ENCODE peak calls at places on chromosomes 13 and 19, in ten cellular contexts. L is adrenal gland, M is tibial nerve, W is pancreas, C is left ventricle myocardium inferior, I is lower lobe of right lung, H is vagina, A is ovary, K is heart left ventricle, F is fibroblast of lung. Z is an unnamed sample. For H3K4me1 and H3K36me3, the result is how much of the 10 kb centered on the place peaks cover.

GRCh38 chr19:47661571-47661970 is 51.7 kb upstream of the EHD2 start:
- DNase-seq in C (no peak), A (no peak), I (no peak), H (no peak), W (no peak), F (no peak), K (no peak), L (no peak), M (no peak), Z (no peak)

GRCh38 chr13:27379694-27380596 is 44.5 kb upstream of the GTF3A start:
- DNase-seq in K (peak), H (no peak), A (peak), W (peak), F (peak), M (peak), L (peak), I (no peak), C (peak), Z (peak)

GRCh38 chr19:14089412-14089661 is 1.2 kb downstream of the SAMD1 start:
- DNase-seq in K (no peak), C (no peak), M (no peak), F (peak), W (no peak), H (no peak), A (no peak), I (no peak), L (no peak), Z (no peak)

GRCh38 chr19:19538767-19539166 is 702 bp downstream of the CILP2 start:
- DNase-seq in I (no peak), W (peak), H (no peak), A (no peak), K (no peak), F (no peak), C (no peak), L (no peak), M (no peak), Z (no peak)

GRCh38 chr13:93298741-93299140 is 72.1 kb downstream of the GPC6 start:
- DNase-seq in F (peak), W (no peak), I (no peak), M (no peak), H (no peak), C (no peak), A (no peak), K (no peak), L (no peak), Z (no peak)

GRCh38 chr13:78024996-78025395 is 106.4 kb upstream of the EDNRB start:
- DNase-seq in A (no peak), K (no peak), H (no peak), W (no peak), M (no peak), F (no peak), C (no peak), L (no peak), I (no peak), Z (no peak)

GRCh38 chr13:61148691-61149332 is 266.8 kb downstream of the PCDH20 start:
- DNase-seq in F (peak), I (no peak), M (no peak), W (no peak), K (no peak), C (no peak), H (no peak), L (no peak), A (no peak), Z (peak)

GRCh38 chr13:24165746-24166145 is 5.2 kb downstream of the SPATA13 start:
- DNase-seq in C (no peak), M (no peak), H (no peak), K (no peak), A (no peak), I (no peak), F (peak), W (no peak), L (no peak), Z (no peak)

GRCh38 chr19:46784262-46785053 is 3.9 kb downstream of the SLC1A5 start:
- DNase-seq in F (peak), K (peak), H (no peak), C (peak), I (peak), A (peak), M (peak), L (peak), W (peak), Z (peak)

GRCh38 chr13:77751513-77752456 is 54.3 kb downstream of the SLAIN1 start:
- DNase-seq in F (peak), H (no peak), W (no peak), I (peak), L (peak), C (no peak), K (no peak), A (no peak), M (no peak), Z (peak)

GRCh38 chr19:11979527-11979926 is 14.7 kb downstream of the ZNF763 start:
- DNase-seq in A (no peak), C (no peak), I (no peak), F (no peak), W (no peak), L (no peak), H (no peak), M (no peak), K (no peak), Z (no peak)

GRCh38 chr19:41792513-41793413 is 3.6 kb upstream of the CEACAM3 start:
- DNase-seq in F (peak), L (peak), M (no peak), H (no peak), A (no peak), K (peak), I (peak), C (peak), W (peak), Z (peak)

GRCh38 chr13:80339578-80339840 is 1.4 kb downstream of the SPRY2 start:
- DNase-seq in A (no peak), F (peak), K (no peak), H (no peak), M (no peak), L (no peak), C (no peak), I (no peak), W (no peak), Z (no peak)

GRCh38 chr19:29277107-29277506 is 64.2 kb upstream of the UQCRFS1 start:
- DNase-seq in W (no peak), K (no peak), H (no peak), L (peak), F (no peak), M (no peak), C (no peak), A (no peak), I (no peak), Z (peak)

GRCh38 chr19:43489310-43489709 is 15.2 kb downstream of the PHLDB3 start:
- DNase-seq in H (no peak), L (no peak), I (no peak), W (no peak), C (no peak), K (no peak), M (no peak), A (no peak), F (no peak), Z (no peak)

GRCh38 chr19:20565321-20566018 is at the start of gene ZNF737:
- DNase-seq in H (no peak), M (peak), F (peak), W (peak), L (peak), A (peak), C (peak), K (peak), I (peak), Z (peak)

GRCh38 chr13:51802601-51803000 is 1.4 kb downstream of the DHRS12 start:
- DNase-seq in A (no peak), W (no peak), H (no peak), K (no peak), C (no peak), I (no peak), M (no peak), F (no peak), L (no peak), Z (no peak)

GRCh38 chr19:13137290-13137794 is 12.8 kb downstream of the STX10 start:
- DNase-seq in I (no peak), A (no peak), F (no peak), C (no peak), M (no peak), K (no peak), H (no peak), L (no peak), W (no peak), Z (no peak)

GRCh38 chr13:28100149-28101121 is at the start of gene FLT3:
- DNase-seq in L (no peak), C (peak), K (peak), H (no peak), F (peak), I (peak), W (peak), M (no peak), A (no peak), Z (peak)

GRCh38 chr19:18392417-18392816 is 5.0 kb downstream of the LRRC25 start:
- DNase-seq in L (peak), K (no peak), W (no peak), C (peak), M (peak), H (no peak), F (peak), I (peak), A (peak), Z (peak)

GRCh38 chr19:29714953-29715694 is at the start of gene C19orf12:
- DNase-seq in K (peak), H (no peak), W (peak), A (peak), C (peak), M (no peak), I (peak), F (peak), L (peak), Z (peak)

GRCh38 chr19:58170860-58171259 is 12.0 kb upstream of the ZNF274 start:
- DNase-seq in H (no peak), W (no peak), C (no peak), I (no peak), M (no peak), F (peak), K (no peak), A (no peak), L (no peak), Z (peak)

GRCh38 chr13:39815345-39816111 is 160.1 kb downstream of the COG6 start:
- DNase-seq in I (no peak), H (no peak), L (no peak), F (no peak), K (no peak), C (no peak), A (peak), W (no peak), M (no peak), Z (peak)

DNA sequence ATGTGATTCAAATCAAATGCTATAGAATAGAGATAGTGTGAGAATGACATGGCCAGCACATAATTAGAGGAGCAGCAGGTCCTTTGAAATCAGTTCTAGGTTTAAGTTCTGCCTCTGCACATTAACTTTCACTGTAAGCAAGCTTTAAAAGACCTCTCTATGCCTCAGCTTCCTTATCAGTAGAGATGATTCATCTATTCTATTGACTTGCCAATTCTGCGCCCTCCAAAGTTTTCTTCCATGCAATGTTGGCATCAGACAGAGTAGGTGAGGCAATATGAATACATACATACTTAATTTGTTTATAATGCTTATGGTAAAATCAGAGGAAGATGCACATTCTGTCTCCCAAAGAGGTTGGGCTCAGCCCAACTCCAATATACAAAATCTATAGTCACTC is 525.5 kb downstream of the RFC3 start:
- DNase-seq in I (no peak), H (no peak), A (no peak), W (no peak), M (no peak), L (no peak), F (peak), K (no peak), C (no peak), Z (peak)
- H3K4me1 ChIP-seq in I (under half), H (under half), A (under half), W (under half), M (under half), L (under half), F (under half), K (under half), C (under half), Z (under half)

GRCh38 chr19:38707512-38708114 is 36.7 kb downstream of the CAPN12 start:
- DNase-seq in F (peak), I (peak), W (peak), A (peak), H (no peak), M (no peak), K (peak), L (peak), C (peak), Z (no peak)
- H3K36me3 ChIP-seq in F (half or more), I (half or more), W (under half), A (under half), H (half or more), M (under half), K (half or more), L (under half), C (half or more), Z (half or more)

GRCh38 chr13:85737952-85738351 is 61.3 kb downstream of the SLITRK6 start:
- DNase-seq in A (no peak), M (no peak), C (no peak), K (no peak), H (no peak), F (no peak), I (no peak), L (no peak), W (no peak), Z (no peak)
- TF ChIP-seq CTCF in A (no peak), M (no peak), C (no peak), K (no peak), H (no peak), F (no peak), I (no peak), L (no peak), W (no peak), Z (no peak)

GRCh38 chr19:55487884-55488687 is at the start of gene SSC5D:
- DNase-seq in I (no peak), L (peak), A (peak), F (peak), C (no peak), M (no peak), K (no peak), W (no peak), H (no peak), Z (no peak)

GRCh38 chr19:55486971-55487883 is 1.0 kb upstream of the SSC5D start:
- DNase-seq in C (peak), K (peak), L (peak), F (peak), W (no peak), A (peak), I (no peak), M (peak), H (no peak), Z (peak)

GRCh38 chr19:55490478-55491436 is 2.5 kb downstream of the SSC5D start:
- DNase-seq in W (peak), A (peak), K (no peak), F (peak), I (no peak), L (no peak), H (no peak), C (no peak), M (no peak), Z (no peak)

GRCh38 chr19:55489711-55490477 is 1.7 kb downstream of the SSC5D start:
- DNase-seq in C (no peak), I (no peak), L (no peak), A (peak), H (no peak), W (peak), K (no peak), F (no peak), M (no peak), Z (no peak)

DNA sequence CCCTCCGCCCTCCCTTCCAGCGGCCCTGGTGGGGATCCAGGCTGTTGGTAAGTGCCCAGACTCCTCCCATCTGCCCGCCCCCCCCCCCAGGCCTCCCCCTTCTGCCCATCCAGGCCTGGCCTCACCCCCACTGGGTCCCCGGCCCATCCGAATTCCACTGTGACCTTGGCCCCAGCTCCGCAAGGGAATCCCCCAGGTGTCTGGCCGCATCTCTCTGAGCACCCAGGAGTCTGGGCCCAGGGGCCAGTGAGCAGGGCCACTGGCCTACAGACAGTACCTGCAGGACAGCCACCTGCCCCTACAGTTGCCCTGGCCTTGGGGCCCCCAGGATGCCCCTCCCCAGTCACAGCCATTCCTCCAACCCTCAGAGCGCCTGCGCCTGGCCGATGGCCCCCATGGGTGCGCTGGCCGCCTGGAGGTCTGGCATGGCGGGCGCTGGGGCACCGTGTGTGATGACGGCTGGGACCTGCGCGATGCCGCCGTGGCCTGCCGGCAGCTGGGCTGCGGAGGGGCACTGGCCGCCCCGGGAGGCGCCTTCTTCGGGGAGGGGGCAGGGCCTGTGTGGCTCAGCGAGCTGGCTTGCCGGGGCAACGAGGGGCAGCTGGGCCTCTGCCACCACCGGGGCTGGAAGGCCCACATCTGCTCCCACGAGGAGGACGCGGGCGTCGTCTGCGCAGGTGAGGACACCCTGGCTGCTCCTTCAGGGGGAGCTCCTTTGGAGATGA is 912 bp downstream of the SSC5D start:
- DNase-seq in K (no peak), W (peak), C (no peak), L (no peak), H (no peak), A (peak), M (no peak), F (peak), I (no peak), Z (no peak)
- H3K4me1 ChIP-seq in K (half or more), W (under half), C (half or more), L (under half), H (half or more), A (under half), M (under half), F (under half), I (under half), Z (under half)